ENCODE peak calls at places on chromosomes 11 and 22, in eight cellular contexts. P, O, B, K, F, G, N and X are unnamed samples.

GRCh38 chr11:44946268-44946667 is 4.4 kb downstream of the TP53I11 start:
- DNase-seq in P (no peak), O (no peak), B (no peak), K (no peak), F (no peak), G (peak), N (no peak), X (no peak)

GRCh38 chr11:100908746-100909145 is 220.9 kb downstream of the PGR start:
- DNase-seq in P (no peak), O (no peak), B (peak), K (no peak), F (no peak), G (no peak), N (no peak), X (no peak)

GRCh38 chr11:117547188-117547831 is 219.7 kb downstream of the CEP164 start:
- DNase-seq in P (no peak), O (no peak), B (no peak), K (no peak), F (no peak), G (no peak), N (no peak), X (no peak)

GRCh38 chr11:69450064-69450856 is 31.2 kb upstream of the LINC01488 start:
- DNase-seq in P (no peak), O (no peak), B (no peak), K (no peak), F (no peak), G (no peak), N (no peak), X (no peak)

GRCh38 chr11:79219186-79220045 is 221.4 kb downstream of the TENM4 start:
- DNase-seq in P (no peak), O (no peak), B (no peak), K (no peak), F (no peak), G (no peak), N (no peak), X (no peak)

GRCh38 chr11:110463153-110463552 is 33.4 kb downstream of the FDX1 start:
- DNase-seq in P (no peak), O (no peak), B (peak), K (peak), F (peak), G (no peak), N (no peak), X (peak)

GRCh38 chr11:111779118-111779517 is 12.9 kb upstream of the PPP2R1B start:
- DNase-seq in P (no peak), O (no peak), B (no peak), K (no peak), F (no peak), G (no peak), N (no peak), X (no peak)

GRCh38 chr11:34262601-34263081 is 95.2 kb downstream of the ABTB2 start:
- DNase-seq in P (no peak), O (no peak), B (no peak), K (no peak), F (no peak), G (no peak), N (no peak), X (no peak)

GRCh38 chr22:17339095-17339693 is 30.1 kb upstream of the CECR2 start:
- DNase-seq in P (no peak), O (no peak), B (no peak), K (no peak), F (no peak), G (no peak), N (no peak), X (no peak)

GRCh38 chr22:32410459-32410858 is 1.6 kb downstream of the RTCB start:
- DNase-seq in P (no peak), O (no peak), B (no peak), K (no peak), F (peak), G (no peak), N (no peak), X (no peak)

GRCh38 chr11:987671-988070 is 48.8 kb downstream of the MUC6 start:
- DNase-seq in P (no peak), O (no peak), B (no peak), K (no peak), F (no peak), G (no peak), N (no peak), X (no peak)

GRCh38 chr11:15035283-15035682 is 38.1 kb upstream of the CALCB start:
- DNase-seq in P (no peak), O (no peak), B (no peak), K (no peak), F (no peak), G (no peak), N (no peak), X (no peak)

GRCh38 chr11:75263944-75264349 is 23.4 kb downstream of the TPBGL start:
- DNase-seq in P (peak), O (no peak), B (no peak), K (no peak), F (no peak), G (no peak), N (no peak), X (no peak)

GRCh38 chr11:84899740-84900139 is 727.4 kb downstream of the DLG2 start:
- DNase-seq in P (no peak), O (no peak), B (peak), K (no peak), F (no peak), G (no peak), N (no peak), X (no peak)

GRCh38 chr11:76263166-76263565 is 56.9 kb upstream of the WNT11 start:
- DNase-seq in P (no peak), O (no peak), B (no peak), K (no peak), F (no peak), G (no peak), N (no peak), X (no peak)

GRCh38 chr22:44620129-44620840 is 81.7 kb upstream of the PRR5 start:
- DNase-seq in P (peak), O (peak), B (peak), K (no peak), F (peak), G (peak), N (peak), X (no peak)

GRCh38 chr11:111635706-111636045 is 33.4 kb downstream of the SIK2 start:
- DNase-seq in P (peak), O (no peak), B (peak), K (peak), F (peak), G (no peak), N (no peak), X (peak)

GRCh38 chr11:115950660-115951059 is 446.4 kb upstream of the CADM1 start:
- DNase-seq in P (no peak), O (no peak), B (no peak), K (no peak), F (no peak), G (no peak), N (no peak), X (no peak)

GRCh38 chr22:45553333-45554039 is 50.8 kb downstream of the FBLN1 start:
- DNase-seq in P (peak), O (peak), B (peak), K (peak), F (peak), G (peak), N (peak), X (peak)

GRCh38 chr11:12983331-12983730 is 25.8 kb upstream of the RASSF10 start:
- DNase-seq in P (no peak), O (no peak), B (no peak), K (peak), F (no peak), G (no peak), N (no peak), X (no peak)

GRCh38 chr11:110972640-110973039 is 260.4 kb upstream of the ARHGAP20 start:
- DNase-seq in P (no peak), O (no peak), B (peak), K (no peak), F (no peak), G (no peak), N (no peak), X (no peak)

GRCh38 chr11:45285289-45285828 is 782 bp downstream of the SYT13 start:
- DNase-seq in P (no peak), O (no peak), B (no peak), K (no peak), F (no peak), G (no peak), N (no peak), X (no peak)

GRCh38 chr22:36768141-36768540 is 7.8 kb downstream of the IFT27 start:
- DNase-seq in P (no peak), O (no peak), B (no peak), K (no peak), F (no peak), G (no peak), N (no peak), X (no peak)

GRCh38 chr22:39351689-39352214 is 2.0 kb downstream of the SYNGR1 start:
- DNase-seq in P (no peak), O (no peak), B (peak), K (no peak), F (peak), G (no peak), N (no peak), X (no peak)

GRCh38 chr11:7484645-7485044 is 661 bp upstream of the OLFML1 start:
- DNase-seq in P (no peak), O (no peak), B (no peak), K (no peak), F (no peak), G (no peak), N (no peak), X (no peak)

GRCh38 chr11:113189909-113190667 is 124.3 kb upstream of the TTC12 start:
- DNase-seq in P (no peak), O (no peak), B (peak), K (no peak), F (peak), G (peak), N (no peak), X (peak)

GRCh38 chr11:7892059-7892699 is 38.9 kb downstream of the OR10A6 start:
- DNase-seq in P (no peak), O (no peak), B (no peak), K (no peak), F (no peak), G (no peak), N (no peak), X (no peak)

GRCh38 chr11:62687508-62688396 is 1.6 kb downstream of the LRRN4CL start:
- DNase-seq in P (no peak), O (no peak), B (no peak), K (no peak), F (no peak), G (no peak), N (no peak), X (no peak)